ENCODE peak calls at places on chromosomes 5 and 9, in nine cellular contexts. E is gastrocnemius medialis, Q is testis, I is suprapubic skin, L is A549, T is sigmoid colon, U is heart left ventricle, D is stomach, V is breast epithelium. B is an unnamed sample. For H3K9me3 and H3K4me1, the result is how much of the 10 kb centered on the place peaks cover.

GRCh38 chr5:178529080-178529479 is 61.1 kb downstream of the COL23A1 start:
- DNase-seq in I (peak), E (no peak), Q (peak), L (no peak), U (no peak), D (no peak), T (no peak), V (no peak), B (no peak)

GRCh38 chr9:96450613-96451544 is 910 bp downstream of the HABP4 start:
- DNase-seq in T (peak), L (peak), U (no peak), E (peak), Q (peak), V (peak), D (peak), I (peak), B (peak)

GRCh38 chr5:122965111-122965510 is 71.4 kb downstream of the PPIC start:
- DNase-seq in L (no peak), I (no peak), E (no peak), Q (no peak), D (no peak), U (no peak), V (no peak), T (no peak), B (no peak)

GRCh38 chr9:96567203-96567700 is 52.4 kb downstream of the CDC14B start:
- DNase-seq in U (no peak), I (peak), Q (no peak), L (no peak), D (no peak), V (no peak), E (no peak), T (no peak), B (no peak)

GRCh38 chr5:94857119-94857518 is 238.7 kb downstream of the SLF1 start:
- DNase-seq in T (no peak), Q (no peak), E (no peak), U (no peak), L (no peak), D (no peak), I (no peak), V (no peak), B (no peak)

GRCh38 chr9:97363661-97364299 is 48.1 kb upstream of the TDRD7 start:
- DNase-seq in L (no peak), U (no peak), T (no peak), E (no peak), I (no peak), Q (no peak), V (no peak), D (no peak), B (no peak)

GRCh38 chr9:26264709-26265601 is 586.7 kb upstream of the TUSC1 start:
- DNase-seq in E (no peak), U (no peak), I (no peak), T (no peak), V (no peak), D (no peak), Q (no peak), L (no peak), B (no peak)

GRCh38 chr9:25678147-25678666 is at the start of gene TUSC1:
- DNase-seq in U (peak), T (peak), V (peak), L (peak), I (peak), Q (peak), E (peak), D (peak), B (peak)

GRCh38 chr9:71250626-71251025 is 129.2 kb upstream of the TRPM3 start:
- DNase-seq in T (no peak), V (no peak), Q (no peak), E (no peak), L (no peak), U (no peak), D (no peak), I (no peak), B (no peak)

GRCh38 chr5:138160706-138161105 is 17.7 kb downstream of the BRD8 start:
- DNase-seq in Q (no peak), L (no peak), V (no peak), T (no peak), D (no peak), E (no peak), U (no peak), I (no peak), B (no peak)

GRCh38 chr5:111299067-111299481 is 74.9 kb downstream of the CAMK4 start:
- DNase-seq in Q (no peak), U (no peak), D (no peak), T (peak), V (no peak), E (no peak), L (no peak), I (no peak), B (no peak)

GRCh38 chr9:105341784-105342183 is 97.3 kb downstream of the SLC44A1 start:
- DNase-seq in E (no peak), V (no peak), D (no peak), I (no peak), T (no peak), Q (no peak), L (no peak), U (no peak), B (no peak)

GRCh38 chr5:6582507-6583048 is 50.3 kb downstream of the NSUN2 start:
- DNase-seq in Q (no peak), V (no peak), I (no peak), D (no peak), T (no peak), L (no peak), U (no peak), E (no peak), B (no peak)

GRCh38 chr9:15374825-15375224 is 47.9 kb upstream of the SNAPC3 start:
- DNase-seq in E (no peak), U (no peak), L (no peak), D (no peak), I (no peak), Q (no peak), V (no peak), T (no peak), B (no peak)

GRCh38 chr5:97085126-97085786 is 57.2 kb downstream of the LIX1 start:
- DNase-seq in V (no peak), I (no peak), U (no peak), E (no peak), L (no peak), Q (peak), T (no peak), D (no peak), B (no peak)
- TF ChIP-seq POLR2A in V (no peak), I (no peak), U (no peak), E (no peak), L (no peak), Q (no peak), T (no peak), D (no peak), B (no peak)

DNA sequence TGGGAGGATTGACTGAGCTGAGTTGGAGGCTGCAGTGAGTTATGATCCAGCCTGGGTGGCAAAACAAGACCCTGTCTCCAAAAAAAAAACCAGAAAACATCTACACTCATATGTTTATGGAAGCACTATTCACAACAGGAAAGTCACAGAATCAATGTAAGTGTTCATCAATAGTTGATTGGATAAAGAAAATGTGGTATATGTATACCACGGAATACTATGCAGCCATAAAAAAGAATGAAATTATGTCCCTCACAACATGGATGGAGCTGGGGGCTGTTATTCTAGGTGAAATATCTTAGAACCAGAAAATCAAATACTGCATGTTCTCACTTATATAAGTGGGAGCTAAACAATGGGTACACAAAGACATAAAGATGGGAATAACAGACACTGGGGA is 2.8 kb upstream of the SLC25A2 start:
- DNase-seq in E (no peak), D (no peak), Q (no peak), L (no peak), I (no peak), T (no peak), U (no peak), V (no peak), B (no peak)
- H3K9me3 ChIP-seq in E (under half), D (under half), Q (under half), L (half or more), I (half or more), T (half or more), U (under half), V (half or more), B (under half)

GRCh38 chr5:41218929-41219328 is 5.6 kb upstream of the C6 start:
- DNase-seq in Q (no peak), D (no peak), U (no peak), L (no peak), E (no peak), I (no peak), V (no peak), T (no peak), B (no peak)

GRCh38 chr5:41219655-41220269 is 6.4 kb upstream of the C6 start:
- DNase-seq in U (no peak), V (no peak), I (no peak), T (no peak), E (no peak), L (no peak), Q (peak), D (no peak), B (no peak)

DNA sequence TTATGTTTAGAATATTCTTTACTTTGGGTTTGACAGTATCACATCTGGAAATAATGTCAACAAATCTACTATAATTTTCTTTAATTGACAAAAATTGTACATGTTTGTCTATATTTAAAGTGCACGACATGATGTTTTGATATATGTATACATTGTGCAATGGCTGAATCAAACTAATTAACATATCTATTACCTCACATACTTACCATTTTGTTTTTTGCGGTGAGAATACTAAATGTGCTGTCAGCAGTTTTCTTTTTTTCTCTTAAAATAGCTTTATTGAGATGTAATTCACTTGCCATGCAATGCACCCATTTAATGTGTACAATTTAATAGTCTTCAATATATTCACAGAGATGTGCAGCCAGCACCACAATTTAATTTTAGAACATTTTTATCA is 10.6 kb upstream of the C6 start:
- DNase-seq in E (no peak), D (no peak), L (no peak), T (no peak), U (no peak), I (no peak), V (no peak), Q (no peak), B (no peak)
- H3K4me1 ChIP-seq in E (under half), D (under half), L (under half), T (under half), U (under half), I (under half), V (under half), Q (under half), B (under half)

GRCh38 chr9:108882052-108882888 is 20.2 kb downstream of the ACTL7A start:
- DNase-seq in T (no peak), E (no peak), U (no peak), L (no peak), Q (no peak), I (no peak), D (no peak), V (no peak), B (no peak)
- TF ChIP-seq POLR2A in T (no peak), E (no peak), U (no peak), L (no peak), Q (no peak), I (no peak), D (no peak), V (no peak), B (no peak)